ENCODE peak calls at places on chromosome 6, in eight cellular contexts. L, A, Y, G, Z, F, E and V are unnamed samples.
A peak's percentile ranks its signal among the peaks of the same experiment; 100 is the strongest.

GRCh38 chr6:9484091-9484490 is 930.8 kb downstream of the TFAP2A start:
- DNase-seq in L (no peak), A (no peak), Y (peak; percentile 65), G (no peak), Z (no peak), F (peak; percentile 69), E (no peak), V (no peak)

GRCh38 chr6:129498950-129499870 is 210.8 kb downstream of the ARHGAP18 start:
- DNase-seq in L (peak; percentile 43), A (peak; percentile 31), Y (peak; percentile 75), G (no peak), Z (no peak), F (peak; percentile 79), E (peak; percentile 48), V (peak; percentile 62)

GRCh38 chr6:150456902-150457643 is 88.3 kb downstream of the IYD start:
- DNase-seq in L (no peak), A (no peak), Y (no peak), G (no peak), Z (no peak), F (no peak), E (no peak), V (no peak)

GRCh38 chr6:137799950-137800568 is 67.0 kb upstream of the TNFAIP3 start:
- DNase-seq in L (peak; percentile 41), A (peak; percentile 55), Y (peak; percentile 77), G (no peak), Z (peak; percentile 80), F (peak; percentile 56), E (peak; percentile 83), V (peak; percentile 47)

GRCh38 chr6:157981395-157982296 is at the start of gene SYNJ2:
- DNase-seq in L (peak; percentile 87), A (peak; percentile 89), Y (peak; percentile 88), G (peak; percentile 75), Z (peak; percentile 97), F (peak; percentile 66), E (peak; percentile 89), V (peak; percentile 64)

GRCh38 chr6:44697333-44697732 is 309.8 kb downstream of the CDC5L start:
- DNase-seq in L (no peak), A (no peak), Y (peak; percentile 20), G (peak; percentile 17), Z (no peak), F (no peak), E (no peak), V (no peak)

GRCh38 chr6:81487489-81487888 is 265.0 kb downstream of the TENT5A start:
- DNase-seq in L (no peak), A (no peak), Y (peak; percentile 29), G (peak; percentile 11), Z (no peak), F (peak; percentile 55), E (peak; percentile 33), V (no peak)

GRCh38 chr6:102039450-102039849 is 645.9 kb downstream of the GRIK2 start:
- DNase-seq in L (no peak), A (no peak), Y (no peak), G (no peak), Z (no peak), F (no peak), E (no peak), V (no peak)

GRCh38 chr6:100880149-100880900 is 804 bp downstream of the ASCC3 start:
- DNase-seq in L (peak; percentile 9), A (no peak), Y (peak; percentile 56), G (no peak), Z (peak; percentile 44), F (peak; percentile 37), E (peak; percentile 17), V (peak; percentile 8)

GRCh38 chr6:153511896-153512496 is 380.9 kb upstream of the RGS17 start:
- DNase-seq in L (peak; percentile 30), A (peak; percentile 23), Y (peak; percentile 55), G (no peak), Z (no peak), F (peak; percentile 44), E (peak; percentile 23), V (peak; percentile 24)

GRCh38 chr6:41805830-41806774 is 18.6 kb downstream of the TOMM6 start:
- DNase-seq in L (no peak), A (no peak), Y (no peak), G (no peak), Z (no peak), F (no peak), E (no peak), V (no peak)

GRCh38 chr6:35642471-35643161 is 46.1 kb downstream of the FKBP5 start:
- DNase-seq in L (no peak), A (no peak), Y (peak; percentile 31), G (no peak), Z (no peak), F (no peak), E (no peak), V (no peak)

GRCh38 chr6:3195695-3196497 is 31.6 kb downstream of the TUBB2B start:
- DNase-seq in L (peak; percentile 32), A (no peak), Y (no peak), G (peak; percentile 60), Z (no peak), F (peak; percentile 35), E (no peak), V (no peak)

GRCh38 chr6:54070025-54070424 is 41.2 kb upstream of the MLIP start:
- DNase-seq in L (no peak), A (no peak), Y (no peak), G (no peak), Z (peak; percentile 56), F (no peak), E (no peak), V (no peak)

GRCh38 chr6:39451831-39452230 is 129.3 kb upstream of the KCNK16 start:
- DNase-seq in L (no peak), A (peak; percentile 37), Y (no peak), G (peak; percentile 55), Z (no peak), F (no peak), E (no peak), V (no peak)

DNA sequence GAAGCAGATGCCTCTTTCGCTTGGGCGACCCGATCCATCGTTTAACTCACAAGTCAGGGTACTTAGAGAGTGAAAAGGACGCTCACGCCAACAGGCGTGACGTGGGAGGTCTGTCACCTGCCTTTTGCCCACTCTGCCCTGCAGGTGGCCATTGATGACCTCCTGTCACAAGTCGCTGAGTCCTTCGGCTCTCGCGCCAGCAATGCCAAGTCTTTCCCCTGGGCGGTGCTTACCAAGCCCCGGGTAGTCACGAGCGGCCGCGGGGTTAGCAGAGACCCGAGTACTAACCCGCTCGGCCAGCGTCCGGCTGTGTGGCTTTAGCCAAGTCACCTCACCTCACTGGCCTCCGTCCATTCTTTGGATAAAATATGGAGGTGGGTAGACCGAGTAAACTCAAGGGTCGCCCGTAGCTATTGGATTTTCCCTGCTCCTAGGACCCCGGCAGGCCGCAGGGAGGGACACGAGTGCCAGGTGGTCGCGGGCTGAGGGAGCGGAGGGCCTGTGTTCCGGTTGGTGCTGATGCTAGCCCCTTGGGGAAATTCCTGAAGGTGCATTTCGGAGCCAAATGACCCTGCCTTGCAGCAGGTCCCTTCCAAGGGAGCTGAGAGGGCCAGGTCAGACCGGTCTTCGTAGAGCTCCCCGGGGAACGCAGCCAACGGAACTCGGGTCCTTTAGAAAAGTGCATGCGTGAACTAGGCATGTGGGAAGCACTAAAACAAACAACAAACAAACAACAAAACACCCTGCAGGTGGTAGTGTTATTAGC is 668 bp downstream of the PKIB start:
- DNase-seq in L (peak; percentile 73), A (peak; percentile 31), Y (peak; percentile 7), G (peak; percentile 66), Z (peak; percentile 72), F (peak; percentile 9), E (peak; percentile 76), V (no peak)
- TF ChIP-seq CTCF in L (peak; percentile 37), A (no peak), Y (no peak), G (no peak), Z (no peak), F (peak; percentile 3), E (no peak), V (no peak)

DNA sequence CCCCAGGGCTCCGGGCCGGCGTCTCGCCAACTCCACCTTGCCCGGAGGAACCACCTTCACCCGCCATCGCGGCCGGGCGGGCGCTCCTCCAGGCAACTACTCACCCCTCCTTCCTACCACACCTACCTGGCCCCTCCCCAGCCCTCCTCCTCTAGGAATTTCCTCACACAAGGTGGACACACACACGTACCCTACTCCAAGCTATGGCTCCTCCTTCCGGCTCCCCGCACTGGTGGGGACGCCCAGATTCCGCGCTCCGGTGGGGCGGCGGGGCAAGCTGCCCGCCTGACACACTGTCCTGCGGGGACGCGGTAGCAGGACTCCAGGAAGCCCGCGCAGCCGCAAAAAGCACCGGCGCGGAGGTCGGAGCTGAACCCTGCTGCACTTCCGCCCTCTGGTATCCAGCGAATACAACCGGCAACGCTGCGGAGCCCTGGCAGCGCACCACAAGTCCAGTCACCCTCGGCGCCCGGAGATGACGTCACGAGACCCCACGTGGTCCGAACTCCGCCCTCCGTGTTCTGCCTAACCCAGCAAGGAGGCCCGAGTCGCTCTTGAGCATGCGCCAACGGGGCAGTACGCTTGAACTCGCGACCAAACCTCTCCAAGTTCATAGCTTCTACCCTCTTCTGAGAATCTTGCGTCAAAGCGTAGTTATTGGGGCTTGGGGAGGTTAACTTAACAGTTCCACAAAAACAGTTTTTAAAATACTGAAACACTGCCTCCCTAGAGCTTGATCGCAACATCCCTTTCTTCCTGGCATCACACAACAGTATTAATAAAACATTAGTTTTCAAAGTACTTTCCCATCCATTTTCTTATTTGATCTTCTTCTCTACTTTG is at the start of gene ATG5:
- DNase-seq in L (peak; percentile 99), A (peak; percentile 96), Y (peak; percentile 99), G (peak; percentile 100), Z (peak; percentile 96), F (peak; percentile 99), E (peak; percentile 100), V (peak; percentile 99)
- TF ChIP-seq CTCF in L (no peak), A (no peak), Y (no peak), G (no peak), Z (no peak), F (no peak), E (no peak), V (no peak)

DNA sequence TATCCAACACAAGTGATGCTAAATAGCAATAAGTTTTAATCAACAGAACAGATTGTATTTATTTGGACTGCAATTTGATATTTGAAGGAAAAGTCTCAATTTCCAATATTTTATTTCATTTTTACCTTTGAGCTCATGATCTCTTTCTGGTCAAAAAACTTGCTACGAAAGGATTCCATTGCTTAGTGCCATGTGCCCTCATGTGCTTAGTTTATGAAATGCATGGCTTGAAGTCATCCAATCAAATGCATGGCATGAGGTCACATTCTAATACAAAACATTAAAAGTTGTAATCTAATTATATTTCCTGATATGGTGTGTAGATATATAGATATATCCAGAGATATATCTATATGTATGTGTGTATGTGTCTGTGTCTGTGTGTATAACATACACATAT is 321.2 kb upstream of the ADGRB3 start:
- DNase-seq in L (no peak), A (no peak), Y (peak; percentile 67), G (no peak), Z (no peak), F (peak; percentile 44), E (no peak), V (no peak)
- TF ChIP-seq CTCF in L (no peak), A (no peak), Y (peak; percentile 53), G (no peak), Z (no peak), F (peak; percentile 46), E (no peak), V (no peak)

DNA sequence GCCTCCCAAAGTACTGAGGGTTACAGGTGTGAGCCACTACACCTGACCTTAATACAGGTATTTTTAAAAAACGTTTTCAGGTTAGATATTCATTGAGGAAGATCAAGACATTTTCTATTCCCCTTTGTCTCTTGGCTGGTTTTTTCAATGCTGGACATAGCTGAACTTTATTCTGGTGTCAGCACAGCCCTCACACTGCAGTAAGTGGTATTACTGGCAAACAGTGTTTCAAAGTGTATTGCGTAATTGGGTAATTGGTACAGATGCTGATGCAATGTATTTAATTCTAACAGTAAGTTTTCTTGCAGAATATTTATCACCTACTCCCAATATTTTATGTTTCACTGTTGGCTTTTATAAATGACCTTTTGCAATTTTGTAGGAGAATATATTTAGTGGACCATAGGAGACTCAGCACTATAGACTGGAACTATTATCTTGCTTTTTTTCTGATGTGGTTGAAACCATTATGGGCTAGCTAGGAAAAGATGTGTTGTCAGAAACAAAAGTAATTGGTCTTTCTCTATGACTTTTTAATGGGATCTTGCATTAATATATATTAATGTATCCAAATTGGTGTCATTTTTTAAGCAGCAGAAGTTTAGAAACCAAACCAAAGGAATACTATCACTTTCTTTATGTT is 287.6 kb upstream of the SOX4 start:
- DNase-seq in L (peak; percentile 35), A (no peak), Y (peak; percentile 75), G (no peak), Z (no peak), F (peak; percentile 69), E (no peak), V (peak; percentile 1)
- TF ChIP-seq CTCF in L (peak; percentile 22), A (no peak), Y (peak; percentile 43), G (no peak), Z (peak; percentile 27), F (peak; percentile 32), E (no peak), V (no peak)